ENCODE peak calls at places on chromosome 15, in seven cellular contexts. One of them, this sample, is unnamed.

GRCh38 chr15:40282144-40282869 is 557 bp downstream of the ANKRD63 start:
- DNase-seq in iris pigment epithelial cell: peak
- DNase-seq in fibroblast of mammary gland: no peak
- DNase-seq in activated T-cell treated with anti-CD3 and anti-CD28 coated beads, Interleukin-2, amount 50 U/mL, for 72 hours: peak
- DNase-seq in DMS153: no peak
- DNase-seq in stimulated activated CD4-positive, alpha-beta T cell treated with anti-CD3 and anti-CD28 coated beads, Interleukin-2, amount 100 ng/mL, for 48 hours: peak
- DNase-seq in naive thymus-derived CD4-positive, alpha-beta T cell: no peak
- DNase-seq in this sample: no peak

GRCh38 chr15:99435761-99436346 is 129.9 kb upstream of the MEF2A start:
- DNase-seq in activated T-cell treated with anti-CD3 and anti-CD28 coated beads, Interleukin-2, amount 50 U/mL, for 72 hours: no peak
- DNase-seq in DMS153: no peak
- DNase-seq in stimulated activated CD4-positive, alpha-beta T cell treated with anti-CD3 and anti-CD28 coated beads, Interleukin-2, amount 100 ng/mL, for 48 hours: no peak
- DNase-seq in naive thymus-derived CD4-positive, alpha-beta T cell: no peak
- DNase-seq in iris pigment epithelial cell: no peak
- DNase-seq in fibroblast of mammary gland: no peak
- DNase-seq in this sample: no peak

GRCh38 chr15:51828621-51829359 is 663 bp upstream of the TMOD3 start:
- DNase-seq in fibroblast of mammary gland: no peak
- DNase-seq in stimulated activated CD4-positive, alpha-beta T cell treated with anti-CD3 and anti-CD28 coated beads, Interleukin-2, amount 100 ng/mL, for 48 hours: no peak
- DNase-seq in activated T-cell treated with anti-CD3 and anti-CD28 coated beads, Interleukin-2, amount 50 U/mL, for 72 hours: no peak
- DNase-seq in naive thymus-derived CD4-positive, alpha-beta T cell: no peak
- DNase-seq in DMS153: no peak
- DNase-seq in iris pigment epithelial cell: peak
- DNase-seq in this sample: no peak

GRCh38 chr15:28909958-28910500 is 24.3 kb downstream of the APBA2 start:
- DNase-seq in naive thymus-derived CD4-positive, alpha-beta T cell: no peak
- DNase-seq in stimulated activated CD4-positive, alpha-beta T cell treated with anti-CD3 and anti-CD28 coated beads, Interleukin-2, amount 100 ng/mL, for 48 hours: no peak
- DNase-seq in DMS153: no peak
- DNase-seq in activated T-cell treated with anti-CD3 and anti-CD28 coated beads, Interleukin-2, amount 50 U/mL, for 72 hours: no peak
- DNase-seq in iris pigment epithelial cell: no peak
- DNase-seq in fibroblast of mammary gland: no peak
- DNase-seq in this sample: no peak

GRCh38 chr15:66120422-66120821 is 133.1 kb downstream of the MEGF11 start:
- DNase-seq in activated T-cell treated with anti-CD3 and anti-CD28 coated beads, Interleukin-2, amount 50 U/mL, for 72 hours: no peak
- DNase-seq in DMS153: no peak
- DNase-seq in fibroblast of mammary gland: no peak
- DNase-seq in iris pigment epithelial cell: no peak
- DNase-seq in naive thymus-derived CD4-positive, alpha-beta T cell: no peak
- DNase-seq in stimulated activated CD4-positive, alpha-beta T cell treated with anti-CD3 and anti-CD28 coated beads, Interleukin-2, amount 100 ng/mL, for 48 hours: no peak
- DNase-seq in this sample: no peak

GRCh38 chr15:69881760-69882159 is 216.0 kb downstream of the TLE3 start:
- DNase-seq in naive thymus-derived CD4-positive, alpha-beta T cell: no peak
- DNase-seq in stimulated activated CD4-positive, alpha-beta T cell treated with anti-CD3 and anti-CD28 coated beads, Interleukin-2, amount 100 ng/mL, for 48 hours: no peak
- DNase-seq in fibroblast of mammary gland: no peak
- DNase-seq in iris pigment epithelial cell: no peak
- DNase-seq in DMS153: peak
- DNase-seq in activated T-cell treated with anti-CD3 and anti-CD28 coated beads, Interleukin-2, amount 50 U/mL, for 72 hours: no peak
- DNase-seq in this sample: no peak

GRCh38 chr15:38878946-38879345 is 314.3 kb upstream of the RASGRP1 start:
- DNase-seq in iris pigment epithelial cell: no peak
- DNase-seq in naive thymus-derived CD4-positive, alpha-beta T cell: no peak
- DNase-seq in DMS153: no peak
- DNase-seq in activated T-cell treated with anti-CD3 and anti-CD28 coated beads, Interleukin-2, amount 50 U/mL, for 72 hours: no peak
- DNase-seq in fibroblast of mammary gland: no peak
- DNase-seq in stimulated activated CD4-positive, alpha-beta T cell treated with anti-CD3 and anti-CD28 coated beads, Interleukin-2, amount 100 ng/mL, for 48 hours: no peak
- DNase-seq in this sample: no peak

GRCh38 chr15:77907824-77908751 is 169.4 kb downstream of the TBC1D2B start:
- DNase-seq in DMS153: no peak
- DNase-seq in stimulated activated CD4-positive, alpha-beta T cell treated with anti-CD3 and anti-CD28 coated beads, Interleukin-2, amount 100 ng/mL, for 48 hours: peak
- DNase-seq in activated T-cell treated with anti-CD3 and anti-CD28 coated beads, Interleukin-2, amount 50 U/mL, for 72 hours: peak
- DNase-seq in iris pigment epithelial cell: peak
- DNase-seq in fibroblast of mammary gland: peak
- DNase-seq in naive thymus-derived CD4-positive, alpha-beta T cell: no peak
- DNase-seq in this sample: peak

GRCh38 chr15:93779341-93779740 is 452.0 kb upstream of the MCTP2 start:
- DNase-seq in naive thymus-derived CD4-positive, alpha-beta T cell: no peak
- DNase-seq in fibroblast of mammary gland: no peak
- DNase-seq in activated T-cell treated with anti-CD3 and anti-CD28 coated beads, Interleukin-2, amount 50 U/mL, for 72 hours: no peak
- DNase-seq in iris pigment epithelial cell: no peak
- DNase-seq in stimulated activated CD4-positive, alpha-beta T cell treated with anti-CD3 and anti-CD28 coated beads, Interleukin-2, amount 100 ng/mL, for 48 hours: no peak
- DNase-seq in DMS153: no peak
- DNase-seq in this sample: no peak